ENCODE peak calls at places on chromosomes 2 and 18, in four cellular contexts. T is IMR-90, B is A549, N is fibroblast of lung. F is an unnamed sample.
A peak's percentile ranks its signal among the peaks of the same experiment; 100 is the strongest.

GRCh38 chr2:201955702-201956141 is 77.9 kb upstream of the FZD7 start:
- DNase-seq in B (no peak), N (peak; percentile 74), T (peak; percentile 52), F (no peak)

GRCh38 chr2:1675633-1676032 is 68.7 kb downstream of the PXDN start:
- DNase-seq in T (peak; percentile 99), N (peak; percentile 95), B (peak; percentile 80), F (peak; percentile 34)

GRCh38 chr2:193368615-193369014 is 1173.9 kb upstream of the TMEFF2 start:
- DNase-seq in T (no peak), B (no peak), N (no peak), F (no peak)

GRCh38 chr18:23330423-23330822 is 122.7 kb upstream of the RIOK3 start:
- DNase-seq in T (no peak), B (no peak), N (no peak), F (no peak)

GRCh38 chr2:206424134-206424533 is 19.2 kb upstream of the ADAM23 start:
- DNase-seq in B (no peak), N (peak; percentile 24), T (no peak), F (no peak)

GRCh38 chr2:136051001-136051724 is 65.7 kb upstream of the DARS1 start:
- DNase-seq in B (no peak), T (no peak), N (no peak), F (no peak)

GRCh38 chr2:43343573-43344304 is 117.3 kb upstream of the ZFP36L2 start:
- DNase-seq in B (no peak), T (peak; percentile 97), N (peak; percentile 95), F (peak; percentile 89)

GRCh38 chr2:31270136-31270535 is 36.2 kb downstream of the EHD3 start:
- DNase-seq in B (no peak), N (peak; percentile 66), T (peak; percentile 76), F (no peak)

GRCh38 chr2:58834404-58834803 is 593.3 kb upstream of the FANCL start:
- DNase-seq in B (no peak), T (peak; percentile 28), N (peak; percentile 14), F (peak; percentile 2)

GRCh38 chr2:228065686-228066085 is 115.8 kb downstream of the SPHKAP start:
- DNase-seq in B (no peak), T (no peak), N (no peak), F (no peak)

GRCh38 chr2:10523406-10524189 is 75.5 kb upstream of the ODC1 start:
- DNase-seq in B (no peak), T (no peak), N (no peak), F (no peak)

GRCh38 chr18:61569176-61569892 is 236.1 kb downstream of the CDH20 start:
- DNase-seq in N (peak; percentile 89), B (no peak), T (peak; percentile 80), F (peak; percentile 33)

GRCh38 chr18:22710628-22711380 is 222.3 kb upstream of the RBBP8 start:
- DNase-seq in B (peak; percentile 58), T (peak; percentile 64), N (peak; percentile 84), F (peak; percentile 36)

GRCh38 chr2:14700753-14701152 is 68.2 kb downstream of the LRATD1 start:
- DNase-seq in B (no peak), T (peak; percentile 67), N (peak; percentile 91), F (no peak)

GRCh38 chr2:3034856-3035255 is 342.8 kb downstream of the EIPR1 start:
- DNase-seq in T (no peak), B (no peak), N (no peak), F (no peak)

GRCh38 chr2:123434681-123435080 is 590.4 kb upstream of the CNTNAP5 start:
- DNase-seq in B (no peak), N (no peak), T (no peak), F (no peak)

GRCh38 chr18:76412010-76412817 is 82.8 kb downstream of the ZNF516 start:
- DNase-seq in T (no peak), N (peak; percentile 80), B (no peak), F (no peak)

GRCh38 chr2:119823734-119824334 is 64.1 kb downstream of the PTPN4 start:
- DNase-seq in B (peak; percentile 31), T (peak; percentile 59), N (peak; percentile 46), F (no peak)

GRCh38 chr2:211354481-211354880 is 798.1 kb downstream of the CPS1 start:
- DNase-seq in N (no peak), B (no peak), T (no peak), F (peak; percentile 2)

GRCh38 chr2:169649278-169649677 is 44.9 kb downstream of the CFAP210 start:
- DNase-seq in B (no peak), N (no peak), T (no peak), F (no peak)

GRCh38 chr18:27579364-27579763 is 394.3 kb upstream of the CHST9 start:
- DNase-seq in N (no peak), B (no peak), T (no peak), F (no peak)

GRCh38 chr2:202023198-202023903 is 10.3 kb upstream of the FZD7 start:
- DNase-seq in T (no peak), B (no peak), N (no peak), F (no peak)

GRCh38 chr2:19073522-19073921 is 284.9 kb downstream of the OSR1 start:
- DNase-seq in T (peak; percentile 83), B (peak; percentile 59), N (peak; percentile 80), F (no peak)

GRCh38 chr2:172896541-172897144 is 161.0 kb downstream of the RAPGEF4 start:
- DNase-seq in T (no peak), B (no peak), N (no peak), F (no peak)

GRCh38 chr18:21243041-21243431 is 1.0 kb downstream of the GREB1L start:
- DNase-seq in B (peak; percentile 7), T (no peak), N (peak; percentile 38), F (no peak)

GRCh38 chr18:21241224-21242131 is 554 bp upstream of the GREB1L start:
- DNase-seq in B (no peak), N (no peak), T (no peak), F (no peak)

GRCh38 chr18:21242141-21243040 is at the start of gene GREB1L:
- DNase-seq in B (peak; percentile 40), N (peak; percentile 69), T (no peak), F (no peak)
- TF ChIP-seq CTCF in B (peak; percentile 41), N (no peak), T (peak; percentile 11), F (peak; percentile 22)

GRCh38 chr2:239288951-239289481 is 111.8 kb downstream of the HDAC4 start:
- DNase-seq in B (no peak), T (no peak), N (no peak), F (no peak)

GRCh38 chr2:239290618-239291504 is 110.0 kb downstream of the HDAC4 start:
- DNase-seq in T (no peak), N (peak; percentile 85), B (no peak), F (no peak)

GRCh38 chr2:239287461-239287860 is 113.4 kb downstream of the HDAC4 start:
- DNase-seq in B (no peak), N (peak; percentile 60), T (peak; percentile 60), F (no peak)

GRCh38 chr2:239288237-239288636 is 112.6 kb downstream of the HDAC4 start:
- DNase-seq in T (peak; percentile 67), B (no peak), N (no peak), F (no peak)

DNA sequence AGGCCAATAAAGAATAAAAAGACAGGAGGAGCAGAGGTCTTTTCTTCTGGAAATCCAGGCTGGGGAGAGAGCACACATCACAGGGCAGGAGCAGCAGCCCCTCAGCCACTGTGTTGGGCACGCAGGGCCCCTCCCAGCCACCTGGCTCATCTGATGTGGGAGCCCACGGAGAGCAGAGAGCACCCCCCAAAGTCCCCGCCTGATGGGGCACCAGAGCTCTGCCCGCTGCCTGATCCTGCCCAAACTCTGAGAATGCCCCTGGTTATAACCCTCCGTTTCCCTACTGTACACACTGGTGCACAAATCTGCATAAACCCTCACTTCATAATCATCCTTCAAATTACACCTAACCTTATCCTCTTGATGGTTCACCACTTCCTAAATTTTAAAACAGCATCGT is 111.3 kb downstream of the HDAC4 start:
- DNase-seq in B (no peak), N (no peak), T (no peak), F (no peak)
- H3K4me3 ChIP-seq in B (no peak overlapping the region), N (no peak overlapping the region), T (no peak overlapping the region), F (no peak overlapping the region)

DNA sequence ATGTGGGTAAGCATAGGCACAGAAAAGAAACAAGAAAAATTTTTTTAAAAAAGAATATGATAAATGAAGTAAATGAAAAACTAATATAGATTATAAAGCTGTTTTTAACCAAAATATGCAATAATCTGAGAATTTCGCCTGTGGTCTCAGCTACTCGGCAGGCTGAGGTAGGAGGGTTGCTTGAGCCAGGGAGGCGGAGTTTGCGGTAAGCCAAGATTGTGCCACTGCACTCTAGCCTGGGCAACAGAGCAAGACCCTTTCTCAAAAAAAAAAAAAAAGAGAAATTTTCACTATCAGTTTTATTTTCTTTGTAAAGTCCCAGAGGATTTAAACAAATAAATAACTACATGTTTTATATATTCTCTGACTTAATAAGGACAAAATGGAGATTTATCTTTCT is 47.3 kb downstream of the DHX57 start:
- DNase-seq in B (no peak), N (no peak), T (no peak), F (no peak)
- TF ChIP-seq CTCF in B (no peak), N (no peak), T (no peak), F (no peak)

DNA sequence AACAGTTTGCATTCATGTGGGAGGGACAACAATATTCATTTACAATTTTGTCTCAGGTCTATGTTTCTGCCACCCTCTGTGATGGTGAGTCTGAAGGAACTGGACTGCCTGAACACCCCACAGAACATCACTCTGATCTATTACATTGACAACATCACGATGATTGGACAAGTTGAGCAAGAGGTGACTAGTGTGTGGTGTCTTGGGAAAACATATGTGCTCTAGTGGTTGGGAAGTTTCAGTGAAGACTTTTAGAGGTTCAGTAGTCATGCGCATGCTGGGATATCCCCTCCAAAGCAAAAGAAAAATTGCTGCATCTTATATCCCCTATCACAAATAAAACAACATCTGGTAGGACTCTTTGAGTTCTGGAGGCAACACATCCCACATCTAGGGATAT is 18.6 kb upstream of the CTLA4 start:
- DNase-seq in T (no peak), B (no peak), N (no peak), F (no peak)
- H3K4me3 ChIP-seq in T (no peak overlapping the region), B (no peak overlapping the region), N (no peak overlapping the region), F (no peak overlapping the region)

F was measured in retinal pigment epithelial cell.